ENCODE peak calls at places on chromosomes 2 and 18, in five cellular contexts. One of them, this sample, is unnamed.

GRCh38 chr2:70904371-70905216 is 31.1 kb upstream of the ATP6V1B1 start:
- DNase-seq in neural progenitor cell: peak
- DNase-seq in tibial artery: no peak
- DNase-seq in AG09309: no peak
- DNase-seq in dorsolateral prefrontal cortex: no peak
- DNase-seq in this sample: no peak

GRCh38 chr2:132540166-132540565 is 123.6 kb downstream of the GPR39 start:
- DNase-seq in neural progenitor cell: no peak
- DNase-seq in tibial artery: no peak
- DNase-seq in AG09309: no peak
- DNase-seq in dorsolateral prefrontal cortex: no peak
- DNase-seq in this sample: no peak

GRCh38 chr18:7177131-7177744 is 53.7 kb upstream of the LRRC30 start:
- DNase-seq in neural progenitor cell: peak
- DNase-seq in tibial artery: no peak
- DNase-seq in AG09309: peak
- DNase-seq in dorsolateral prefrontal cortex: no peak
- DNase-seq in this sample: peak

GRCh38 chr2:2879776-2880175 is 497.8 kb downstream of the EIPR1 start:
- DNase-seq in neural progenitor cell: no peak
- DNase-seq in tibial artery: peak
- DNase-seq in AG09309: no peak
- DNase-seq in dorsolateral prefrontal cortex: no peak
- DNase-seq in this sample: no peak

GRCh38 chr18:13500227-13500865 is 226.0 kb downstream of the FAM210A start:
- DNase-seq in neural progenitor cell: peak
- DNase-seq in tibial artery: peak
- DNase-seq in AG09309: peak
- DNase-seq in dorsolateral prefrontal cortex: no peak
- DNase-seq in this sample: peak

GRCh38 chr2:209560911-209561310 is 137.1 kb downstream of the MAP2 start:
- DNase-seq in neural progenitor cell: no peak
- DNase-seq in tibial artery: no peak
- DNase-seq in AG09309: no peak
- DNase-seq in dorsolateral prefrontal cortex: no peak
- DNase-seq in this sample: no peak

GRCh38 chr2:201872576-201872975 is 66.2 kb downstream of the CDK15 start:
- DNase-seq in neural progenitor cell: peak
- DNase-seq in tibial artery: no peak
- DNase-seq in AG09309: no peak
- DNase-seq in dorsolateral prefrontal cortex: no peak
- DNase-seq in this sample: no peak

GRCh38 chr2:44934962-44935853 is 6.3 kb upstream of the SIX3 start:
- DNase-seq in neural progenitor cell: peak
- DNase-seq in tibial artery: no peak
- DNase-seq in AG09309: no peak
- DNase-seq in dorsolateral prefrontal cortex: no peak
- DNase-seq in this sample: no peak

GRCh38 chr2:36561223-36561944 is 36.6 kb downstream of the FEZ2 start:
- DNase-seq in neural progenitor cell: no peak
- DNase-seq in tibial artery: no peak
- DNase-seq in AG09309: peak
- DNase-seq in dorsolateral prefrontal cortex: no peak
- DNase-seq in this sample: peak

GRCh38 chr2:3637311-3637675 is 20.7 kb upstream of the ALLC start:
- DNase-seq in neural progenitor cell: no peak
- DNase-seq in tibial artery: peak
- DNase-seq in AG09309: no peak
- DNase-seq in dorsolateral prefrontal cortex: no peak
- DNase-seq in this sample: no peak

GRCh38 chr2:136058951-136059530 is 58.9 kb downstream of the CXCR4 start:
- DNase-seq in neural progenitor cell: no peak
- DNase-seq in tibial artery: no peak
- DNase-seq in AG09309: no peak
- DNase-seq in dorsolateral prefrontal cortex: peak
- DNase-seq in this sample: no peak

GRCh38 chr2:156459720-156460119 is 23.5 kb downstream of the GPD2 start:
- DNase-seq in neural progenitor cell: no peak
- DNase-seq in tibial artery: no peak
- DNase-seq in AG09309: no peak
- DNase-seq in dorsolateral prefrontal cortex: no peak
- DNase-seq in this sample: no peak

GRCh38 chr2:193584522-193584938 is 1389.8 kb upstream of the TMEFF2 start:
- DNase-seq in neural progenitor cell: peak
- DNase-seq in tibial artery: no peak
- DNase-seq in AG09309: no peak
- DNase-seq in dorsolateral prefrontal cortex: no peak
- DNase-seq in this sample: peak

GRCh38 chr2:48209214-48209885 is 303.1 kb upstream of the FBXO11 start:
- DNase-seq in neural progenitor cell: no peak
- DNase-seq in tibial artery: no peak
- DNase-seq in AG09309: no peak
- DNase-seq in dorsolateral prefrontal cortex: no peak
- DNase-seq in this sample: peak

GRCh38 chr2:231326404-231326803 is 69.1 kb upstream of the B3GNT7 start:
- DNase-seq in neural progenitor cell: no peak
- DNase-seq in tibial artery: no peak
- DNase-seq in AG09309: no peak
- DNase-seq in dorsolateral prefrontal cortex: no peak
- DNase-seq in this sample: no peak

GRCh38 chr2:221205103-221205502 is 367.0 kb downstream of the EPHA4 start:
- DNase-seq in neural progenitor cell: no peak
- DNase-seq in tibial artery: no peak
- DNase-seq in AG09309: no peak
- DNase-seq in dorsolateral prefrontal cortex: no peak
- DNase-seq in this sample: no peak

GRCh38 chr18:67381608-67382150 is 134.8 kb downstream of the DSEL start:
- DNase-seq in neural progenitor cell: no peak
- DNase-seq in tibial artery: no peak
- DNase-seq in AG09309: no peak
- DNase-seq in dorsolateral prefrontal cortex: no peak
- DNase-seq in this sample: no peak

GRCh38 chr2:183532514-183532913 is 408.3 kb downstream of the NUP35 start:
- DNase-seq in neural progenitor cell: no peak
- DNase-seq in tibial artery: no peak
- DNase-seq in AG09309: no peak
- DNase-seq in dorsolateral prefrontal cortex: no peak
- DNase-seq in this sample: peak

GRCh38 chr2:213220967-213221603 is 63.2 kb upstream of the SPAG16 start:
- DNase-seq in neural progenitor cell: no peak
- DNase-seq in tibial artery: no peak
- DNase-seq in AG09309: no peak
- DNase-seq in dorsolateral prefrontal cortex: no peak
- DNase-seq in this sample: no peak

GRCh38 chr2:60303685-60304084 is 249.8 kb downstream of the BCL11A start:
- DNase-seq in neural progenitor cell: no peak
- DNase-seq in tibial artery: no peak
- DNase-seq in AG09309: no peak
- DNase-seq in dorsolateral prefrontal cortex: no peak
- DNase-seq in this sample: peak

GRCh38 chr2:60297296-60298010 is 256.0 kb downstream of the BCL11A start:
- DNase-seq in neural progenitor cell: peak
- DNase-seq in tibial artery: no peak
- DNase-seq in AG09309: no peak
- DNase-seq in dorsolateral prefrontal cortex: no peak
- DNase-seq in this sample: peak

GRCh38 chr2:60299179-60299578 is 254.3 kb downstream of the BCL11A start:
- DNase-seq in neural progenitor cell: no peak
- DNase-seq in tibial artery: no peak
- DNase-seq in AG09309: no peak
- DNase-seq in dorsolateral prefrontal cortex: no peak
- DNase-seq in this sample: no peak

GRCh38 chr2:60306231-60306861 is 247.1 kb downstream of the BCL11A start:
- DNase-seq in neural progenitor cell: no peak
- DNase-seq in tibial artery: no peak
- DNase-seq in AG09309: no peak
- DNase-seq in dorsolateral prefrontal cortex: no peak
- DNase-seq in this sample: peak

DNA sequence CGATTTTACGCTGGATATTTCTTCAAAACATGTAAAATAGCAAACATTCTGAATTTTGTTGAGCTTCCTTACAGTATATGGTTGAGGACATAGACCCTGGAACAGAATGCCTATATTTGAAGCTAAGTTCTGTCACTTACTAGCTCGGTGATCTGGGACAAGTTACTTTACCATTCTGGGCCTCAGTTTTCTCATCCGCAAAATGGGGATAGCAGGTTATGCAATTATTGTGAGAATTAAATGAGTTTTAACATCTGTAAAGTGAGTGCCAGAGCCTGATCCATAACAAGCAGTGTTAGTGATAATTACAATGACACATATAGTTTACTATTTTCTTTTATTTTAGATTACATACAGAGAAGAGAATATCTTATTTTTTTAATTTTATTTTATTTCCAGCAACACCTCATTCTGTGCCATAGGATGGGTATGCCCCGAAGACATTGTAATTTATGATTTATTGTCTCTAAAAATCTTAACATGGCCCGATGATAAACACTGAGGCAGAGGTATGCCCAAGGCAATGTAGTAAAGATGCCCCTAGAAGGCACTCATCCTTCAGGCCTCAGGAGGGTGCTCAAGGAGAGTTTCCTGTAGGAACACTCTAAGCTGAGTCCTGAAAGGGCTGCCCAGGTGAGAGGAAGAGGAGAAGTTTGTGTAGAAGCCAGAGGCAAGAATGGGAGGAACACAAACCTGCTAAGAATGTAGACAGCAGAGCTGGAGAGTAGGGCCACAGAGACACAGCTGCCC is 250.9 kb downstream of the BCL11A start:
- DNase-seq in neural progenitor cell: no peak
- DNase-seq in tibial artery: no peak
- DNase-seq in AG09309: no peak
- DNase-seq in dorsolateral prefrontal cortex: no peak
- DNase-seq in this sample: peak
- TF ChIP-seq CTCF in neural progenitor cell: no peak
- TF ChIP-seq CTCF in tibial artery: no peak
- TF ChIP-seq CTCF in AG09309: no peak
- TF ChIP-seq CTCF in dorsolateral prefrontal cortex: no peak
- TF ChIP-seq CTCF in this sample: no peak

DNA sequence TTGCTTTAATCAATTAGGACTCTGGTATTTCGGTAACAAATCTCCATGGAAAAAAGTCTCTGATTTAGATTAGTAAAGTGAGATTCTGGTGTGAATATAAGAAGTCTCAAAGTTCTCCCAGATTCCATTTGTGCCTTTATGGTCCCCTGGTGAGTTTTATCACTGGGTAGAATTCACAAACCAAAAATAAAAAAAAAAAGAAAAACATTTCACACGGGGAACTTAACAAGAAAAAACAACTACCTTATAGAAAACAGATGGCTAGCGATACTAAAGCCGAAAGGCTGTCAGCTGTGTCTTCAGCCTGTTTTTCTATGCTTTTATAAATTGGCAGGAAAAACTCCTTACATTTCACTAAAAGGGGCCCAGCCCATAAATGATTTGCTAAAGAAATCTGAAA is 50.6 kb downstream of the COL5A2 start:
- DNase-seq in neural progenitor cell: no peak
- DNase-seq in tibial artery: no peak
- DNase-seq in AG09309: peak
- DNase-seq in dorsolateral prefrontal cortex: no peak
- DNase-seq in this sample: no peak
- H3K4me3 ChIP-seq in neural progenitor cell: no peak
- H3K4me3 ChIP-seq in tibial artery: no peak
- H3K4me3 ChIP-seq in AG09309: no peak
- H3K4me3 ChIP-seq in dorsolateral prefrontal cortex: no peak
- H3K4me3 ChIP-seq in this sample: no peak

GRCh38 chr2:96960271-96960955 is 26.0 kb downstream of the FAM178B start:
- DNase-seq in neural progenitor cell: peak
- DNase-seq in tibial artery: peak
- DNase-seq in AG09309: peak
- DNase-seq in dorsolateral prefrontal cortex: peak
- DNase-seq in this sample: peak

GRCh38 chr2:96962567-96963203 is 23.7 kb downstream of the FAM178B start:
- DNase-seq in neural progenitor cell: no peak
- DNase-seq in tibial artery: no peak
- DNase-seq in AG09309: no peak
- DNase-seq in dorsolateral prefrontal cortex: no peak
- DNase-seq in this sample: no peak

GRCh38 chr2:96959406-96960110 is 26.8 kb downstream of the FAM178B start:
- DNase-seq in neural progenitor cell: no peak
- DNase-seq in tibial artery: no peak
- DNase-seq in AG09309: no peak
- DNase-seq in dorsolateral prefrontal cortex: no peak
- DNase-seq in this sample: no peak

GRCh38 chr2:96961551-96961950 is 24.8 kb downstream of the FAM178B start:
- DNase-seq in neural progenitor cell: no peak
- DNase-seq in tibial artery: no peak
- DNase-seq in AG09309: no peak
- DNase-seq in dorsolateral prefrontal cortex: no peak
- DNase-seq in this sample: no peak

DNA sequence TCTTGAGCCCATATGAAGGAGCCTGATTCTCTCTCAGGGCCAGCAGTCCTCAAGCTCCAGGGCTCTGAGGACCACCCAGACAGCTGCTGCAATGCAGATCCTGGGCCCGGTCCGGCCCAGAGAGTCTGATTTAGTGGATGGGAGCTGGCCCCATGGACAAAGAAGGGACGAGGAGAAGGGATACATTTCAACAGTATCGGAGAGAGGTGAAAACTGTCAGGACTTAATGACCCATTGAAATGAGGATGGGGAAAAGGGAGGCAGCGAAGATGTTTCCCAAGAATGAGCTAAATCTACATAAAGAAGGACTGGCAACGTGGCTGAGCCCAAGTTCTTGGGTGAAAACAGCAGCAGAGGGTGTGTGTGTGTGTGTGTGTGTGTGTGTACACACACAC is 25.4 kb downstream of the FAM178B start:
- DNase-seq in neural progenitor cell: no peak
- DNase-seq in tibial artery: no peak
- DNase-seq in AG09309: no peak
- DNase-seq in dorsolateral prefrontal cortex: no peak
- DNase-seq in this sample: no peak
- TF ChIP-seq CTCF in neural progenitor cell: no peak
- TF ChIP-seq CTCF in tibial artery: no peak
- TF ChIP-seq CTCF in AG09309: no peak
- TF ChIP-seq CTCF in dorsolateral prefrontal cortex: no peak
- TF ChIP-seq CTCF in this sample: no peak

GRCh38 chr2:174844295-174844708 is 80.0 kb upstream of the CHRNA1 start:
- DNase-seq in neural progenitor cell: no peak
- DNase-seq in tibial artery: no peak
- DNase-seq in AG09309: no peak
- DNase-seq in dorsolateral prefrontal cortex: peak
- DNase-seq in this sample: no peak

GRCh38 chr2:174846941-174847938 is 83.0 kb upstream of the CHRNA1 start:
- DNase-seq in neural progenitor cell: peak
- DNase-seq in tibial artery: no peak
- DNase-seq in AG09309: peak
- DNase-seq in dorsolateral prefrontal cortex: peak
- DNase-seq in this sample: peak

GRCh38 chr2:174841931-174842330 is 77.7 kb upstream of the CHRNA1 start:
- DNase-seq in neural progenitor cell: no peak
- DNase-seq in tibial artery: no peak
- DNase-seq in AG09309: no peak
- DNase-seq in dorsolateral prefrontal cortex: no peak
- DNase-seq in this sample: no peak

GRCh38 chr2:174842496-174842895 is 78.2 kb upstream of the CHRNA1 start:
- DNase-seq in neural progenitor cell: no peak
- DNase-seq in tibial artery: no peak
- DNase-seq in AG09309: no peak
- DNase-seq in dorsolateral prefrontal cortex: peak
- DNase-seq in this sample: no peak

GRCh38 chr2:174846218-174846617 is 81.9 kb upstream of the CHRNA1 start:
- DNase-seq in neural progenitor cell: no peak
- DNase-seq in tibial artery: no peak
- DNase-seq in AG09309: no peak
- DNase-seq in dorsolateral prefrontal cortex: no peak
- DNase-seq in this sample: no peak
- H3K4me3 ChIP-seq in neural progenitor cell: peak
- H3K4me3 ChIP-seq in tibial artery: peak
- H3K4me3 ChIP-seq in AG09309: peak
- H3K4me3 ChIP-seq in dorsolateral prefrontal cortex: peak
- H3K4me3 ChIP-seq in this sample: no peak

This sample was measured in epithelial cell of esophagus.